ENCODE peak calls at places on chromosome 18, in six cellular contexts. Q, Y, I, B, F and H are unnamed samples.

GRCh38 chr18:38453880-38454279 is 888.3 kb upstream of the CELF4 start:
- DNase-seq in I (no peak), F (no peak), Y (no peak), B (no peak), Q (no peak), H (no peak)

GRCh38 chr18:38368886-38369285 is 803.3 kb upstream of the CELF4 start:
- DNase-seq in F (no peak), B (no peak), Q (no peak), Y (no peak), I (no peak), H (no peak)

GRCh38 chr18:33404244-33404873 is 36.2 kb downstream of the CCDC178 start:
- DNase-seq in Y (no peak), F (no peak), I (peak; percentile 24), Q (no peak), B (no peak), H (no peak)

GRCh38 chr18:48412339-48412929 is 3.3 kb upstream of the ZBTB7C start:
- DNase-seq in I (peak; percentile 66), F (no peak), B (no peak), Y (no peak), Q (no peak), H (peak; percentile 34)

GRCh38 chr18:79856119-79857080 is 58.7 kb downstream of the KCNG2 start:
- DNase-seq in Q (no peak), B (no peak), Y (no peak), I (peak; percentile 43), F (no peak), H (no peak)

GRCh38 chr18:48993586-48993985 is 42.8 kb upstream of the SMAD7 start:
- DNase-seq in F (no peak), Q (no peak), I (peak; percentile 81), B (no peak), Y (no peak), H (no peak)

GRCh38 chr18:13320891-13321425 is 102.4 kb downstream of the LDLRAD4 start:
- DNase-seq in Y (no peak), I (no peak), B (no peak), Q (no peak), F (no peak), H (no peak)

GRCh38 chr18:48990497-48991298 is 39.9 kb upstream of the SMAD7 start:
- DNase-seq in Y (no peak), B (no peak), I (peak; percentile 92), F (no peak), Q (no peak), H (no peak)

GRCh38 chr18:73136134-73136533 is 268.3 kb upstream of the NETO1 start:
- DNase-seq in B (no peak), Q (no peak), I (peak; percentile 4), F (no peak), Y (no peak), H (no peak)

GRCh38 chr18:22275706-22276333 is 106.4 kb downstream of the GATA6 start:
- DNase-seq in Y (no peak), I (no peak), B (no peak), F (no peak), Q (no peak), H (no peak)

GRCh38 chr18:11785444-11786055 is 65.7 kb upstream of the CHMP1B start:
- DNase-seq in Q (no peak), Y (no peak), F (no peak), I (no peak), B (no peak), H (no peak)

GRCh38 chr18:7185701-7186100 is 45.2 kb upstream of the LRRC30 start:
- DNase-seq in F (no peak), B (no peak), Q (no peak), I (no peak), Y (no peak), H (no peak)

GRCh38 chr18:5582054-5582453 is 38.3 kb upstream of the EPB41L3 start:
- DNase-seq in Y (no peak), Q (no peak), F (no peak), I (peak; percentile 59), B (no peak), H (no peak)

GRCh38 chr18:61292280-61292679 is 41.0 kb upstream of the CDH20 start:
- DNase-seq in B (no peak), I (no peak), Y (no peak), Q (no peak), F (no peak), H (no peak)

GRCh38 chr18:78080761-78081160 is 831.1 kb downstream of the GALR1 start:
- DNase-seq in F (no peak), Q (no peak), Y (no peak), B (no peak), I (no peak), H (no peak)

GRCh38 chr18:78950386-78950785 is 29.2 kb upstream of the SALL3 start:
- DNase-seq in B (no peak), F (no peak), Y (no peak), Q (no peak), I (no peak), H (no peak)

DNA sequence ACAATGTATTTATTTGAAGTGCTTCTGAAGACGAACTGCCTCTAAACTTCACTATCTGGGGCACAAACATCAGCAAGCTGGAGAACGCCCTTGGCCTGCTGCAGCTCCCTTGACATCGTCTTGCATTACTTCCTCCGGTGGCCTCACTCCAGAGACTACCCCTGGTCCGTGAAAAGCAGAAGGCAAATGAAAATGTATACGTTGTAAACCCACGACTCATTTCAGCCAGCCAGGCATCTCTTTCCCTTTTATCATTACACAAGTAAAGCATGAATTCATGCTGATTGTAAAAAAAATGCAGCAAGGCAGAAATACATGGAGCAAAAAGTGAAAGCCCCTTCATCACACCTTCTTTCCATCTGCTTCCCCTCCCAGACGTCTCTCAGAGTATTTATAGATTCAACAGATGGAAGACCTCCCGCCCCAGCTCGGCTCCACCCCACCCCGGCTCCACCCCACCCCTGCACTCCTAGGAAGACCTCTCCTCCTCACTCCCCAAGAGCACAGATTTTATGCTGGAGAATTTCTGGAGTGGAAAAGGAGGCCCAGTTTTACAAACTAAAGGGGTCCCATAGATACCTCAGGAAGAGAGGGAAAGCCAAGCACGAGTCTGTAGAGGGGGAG is 41.6 kb upstream of the RALBP1 start:
- DNase-seq in Q (no peak), Y (no peak), I (no peak), B (no peak), F (no peak), H (no peak)
- H3K4me1 ChIP-seq in Q (peaks cover 6% of the 10 kb centered on the region), Y (peaks cover 17% of the 10 kb centered on the region), I (peaks cover 20% of the 10 kb centered on the region), B (no peaks in the 10 kb centered on the region), F (peaks cover 10% of the 10 kb centered on the region), H (no peaks in the 10 kb centered on the region)

GRCh38 chr18:51149605-51150429 is 47.7 kb downstream of the MEX3C start:
- DNase-seq in F (no peak), Q (no peak), B (no peak), Y (no peak), I (peak; percentile 83), H (no peak)
- H3K27ac ChIP-seq in F (no peak overlapping the region), Q (no peak overlapping the region), B (no peak overlapping the region), Y (no peak overlapping the region), I (no peak overlapping the region), H (no peak overlapping the region)

GRCh38 chr18:60082282-60082681 is 182.5 kb downstream of the PMAIP1 start:
- DNase-seq in F (no peak), B (no peak), Y (no peak), Q (no peak), I (no peak), H (no peak)
- H3K4me3 ChIP-seq in F (no peak overlapping the region), B (no peak overlapping the region), Y (no peak overlapping the region), Q (no peak overlapping the region), I (no peak overlapping the region), H (no peak overlapping the region)

GRCh38 chr18:62810682-62811081 is 95.3 kb downstream of the PHLPP1 start:
- DNase-seq in F (no peak), I (no peak), Y (no peak), Q (no peak), B (no peak), H (no peak)
- H3K4me1 ChIP-seq in F (no peaks in the 10 kb centered on the region), I (peaks cover 14% of the 10 kb centered on the region), Y (peaks cover 31% of the 10 kb centered on the region), Q (peaks cover 15% of the 10 kb centered on the region), B (peaks cover 6% of the 10 kb centered on the region), H (no peaks in the 10 kb centered on the region)

GRCh38 chr18:58299936-58300335 is 255.9 kb downstream of the NEDD4L start:
- DNase-seq in Y (no peak), F (no peak), B (no peak), Q (no peak), I (peak; percentile 13), H (no peak)

GRCh38 chr18:58303363-58303762 is 259.3 kb downstream of the NEDD4L start:
- DNase-seq in F (no peak), Q (no peak), B (no peak), I (no peak), Y (no peak), H (peak; percentile 36)

GRCh38 chr18:58305792-58306191 is 261.8 kb downstream of the NEDD4L start:
- DNase-seq in Q (no peak), I (no peak), Y (no peak), B (no peak), F (no peak), H (no peak)

GRCh38 chr18:58300867-58301266 is 256.8 kb downstream of the NEDD4L start:
- DNase-seq in B (no peak), I (no peak), Q (no peak), F (no peak), Y (no peak), H (no peak)

DNA sequence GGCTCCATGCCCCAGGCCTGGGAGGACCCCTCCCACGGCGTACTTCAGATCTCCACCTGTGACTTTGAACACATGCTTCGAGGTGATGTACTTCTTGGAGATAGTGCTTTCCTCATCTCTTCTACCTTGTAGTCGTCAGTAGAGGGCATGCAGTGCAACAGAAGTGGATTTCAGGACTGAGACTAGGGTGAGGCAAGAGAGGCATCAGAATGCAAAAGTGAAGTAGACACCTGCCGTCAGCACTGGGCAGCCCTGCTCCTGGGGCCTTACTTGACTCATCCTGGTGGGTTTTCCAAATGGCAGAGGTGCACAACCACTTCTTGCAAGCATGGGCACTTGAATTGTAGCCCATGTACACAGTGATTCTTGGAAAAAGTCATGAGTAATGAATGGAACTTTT is 258.8 kb downstream of the NEDD4L start:
- DNase-seq in B (peak; percentile 17), F (no peak), Y (no peak), I (no peak), Q (no peak), H (no peak)
- H3K27ac ChIP-seq in B (no peak overlapping the region), F (no peak overlapping the region), Y (no peak overlapping the region), I (no peak overlapping the region), Q (no peak overlapping the region), H (no peak overlapping the region)

GRCh38 chr18:3332376-3332775 is 70.4 kb downstream of the MYL12B start:
- DNase-seq in Q (no peak), F (no peak), Y (no peak), B (no peak), I (peak; percentile 26), H (no peak)

GRCh38 chr18:3328522-3328921 is 66.6 kb downstream of the MYL12B start:
- DNase-seq in F (no peak), Q (no peak), Y (no peak), I (no peak), B (no peak), H (no peak)

GRCh38 chr18:3329471-3329870 is 67.5 kb downstream of the MYL12B start:
- DNase-seq in I (no peak), Y (no peak), F (no peak), Q (no peak), B (no peak), H (no peak)

GRCh38 chr18:3330622-3331021 is 68.7 kb downstream of the MYL12B start:
- DNase-seq in F (no peak), I (no peak), Y (no peak), B (no peak), Q (no peak), H (no peak)

DNA sequence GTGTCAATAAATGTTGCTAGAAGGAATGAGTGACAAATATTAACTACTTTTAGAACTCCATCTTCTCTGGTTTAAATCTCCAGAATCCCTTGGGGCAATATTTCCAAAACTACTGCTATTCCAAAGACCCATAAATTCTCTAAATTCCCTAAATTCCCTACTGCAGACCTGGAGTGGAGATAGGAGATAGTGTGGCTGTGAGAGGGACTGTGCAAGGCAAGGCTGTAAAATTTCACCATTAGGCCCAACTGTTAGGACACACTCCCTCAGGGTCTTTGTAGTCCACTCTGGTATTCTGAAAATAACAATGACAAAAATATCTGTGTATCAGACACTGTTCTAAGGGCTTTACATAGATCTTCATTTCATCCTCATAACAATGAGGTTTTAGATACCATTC is 67.9 kb downstream of the MYL12B start:
- DNase-seq in B (no peak), Q (no peak), F (no peak), I (no peak), Y (no peak), H (no peak)
- H3K4me3 ChIP-seq in B (no peak overlapping the region), Q (no peak overlapping the region), F (no peak overlapping the region), I (no peak overlapping the region), Y (no peak overlapping the region), H (no peak overlapping the region)